ENCODE peak calls at places on chromosome 13, in ten cellular contexts. R is AG04450, W is endothelial cell of umbilical vein, T is bronchial epithelial cell, F is AG10803, B is SK-N-SH, K is Panc1, J is left ventricle myocardium inferior, H is mucosa of descending colon, O is breast epithelium. X is an unnamed sample.

GRCh38 chr13:25227690-25228089 is 55.6 kb upstream of the AMER2 start:
- DNase-seq in W (no peak), J (no peak), B (no peak), H (no peak), F (no peak), T (no peak), K (no peak), O (no peak), R (no peak), X (no peak)

GRCh38 chr13:81916471-81916870 is 1575.5 kb upstream of the SPRY2 start:
- DNase-seq in F (no peak), O (no peak), W (no peak), R (no peak), H (no peak), T (no peak), K (no peak), J (no peak), B (no peak), X (no peak)

GRCh38 chr13:62512194-62513141 is 1096.8 kb upstream of the PCDH20 start:
- DNase-seq in F (peak), O (no peak), H (no peak), J (no peak), B (peak), K (peak), W (peak), T (peak), R (peak), X (no peak)

GRCh38 chr13:20297181-20297580 is 65.1 kb upstream of the GJB6 start:
- DNase-seq in T (peak), W (no peak), J (no peak), R (no peak), H (no peak), K (no peak), O (no peak), B (no peak), F (no peak), X (no peak)

GRCh38 chr13:51541037-51541436 is 43.2 kb upstream of the WDFY2 start:
- DNase-seq in B (no peak), J (no peak), T (no peak), K (no peak), H (no peak), W (no peak), R (no peak), F (no peak), O (no peak), X (no peak)

GRCh38 chr13:100673831-100674362 is 698 bp downstream of the TMTC4 start:
- DNase-seq in F (peak), R (peak), T (peak), B (no peak), J (peak), W (peak), O (no peak), H (peak), K (no peak), X (no peak)

GRCh38 chr13:50129923-50130685 is 114.9 kb downstream of the KCNRG start:
- DNase-seq in O (no peak), W (no peak), H (peak), T (no peak), R (no peak), J (peak), K (no peak), B (peak), F (peak), X (no peak)

GRCh38 chr13:49759503-49759902 is 33.0 kb downstream of the KPNA3 start:
- DNase-seq in H (no peak), T (no peak), R (no peak), K (no peak), J (no peak), B (no peak), O (no peak), W (no peak), F (peak), X (no peak)

GRCh38 chr13:24264976-24265375 is 44.4 kb upstream of the C1QTNF9 start:
- DNase-seq in B (no peak), T (peak), J (no peak), K (no peak), F (no peak), R (no peak), O (no peak), H (peak), W (no peak), X (no peak)

GRCh38 chr13:87274209-87274819 is 396.9 kb upstream of the SLITRK5 start:
- DNase-seq in F (peak), K (no peak), H (no peak), O (no peak), B (peak), T (peak), J (no peak), W (no peak), R (peak), X (no peak)

GRCh38 chr13:80654638-80655249 is 313.8 kb upstream of the SPRY2 start:
- DNase-seq in R (no peak), W (no peak), F (no peak), J (no peak), K (no peak), T (no peak), H (no peak), B (no peak), O (no peak), X (no peak)

GRCh38 chr13:23681253-23681652 is 111.0 kb downstream of the TNFRSF19 start:
- DNase-seq in T (peak), B (no peak), K (no peak), W (no peak), R (no peak), J (no peak), F (peak), H (no peak), O (no peak), X (no peak)

GRCh38 chr13:38262211-38262610 is 87.4 kb upstream of the UFM1 start:
- DNase-seq in J (no peak), F (peak), O (no peak), B (no peak), H (no peak), R (no peak), K (no peak), T (no peak), W (no peak), X (no peak)

GRCh38 chr13:76871332-76871945 is 14.8 kb downstream of the KCTD12 start:
- DNase-seq in B (no peak), J (no peak), R (no peak), F (no peak), K (no peak), W (no peak), O (no peak), T (no peak), H (no peak), X (no peak)

GRCh38 chr13:45441633-45442032 is 23.1 kb upstream of the COG3 start:
- DNase-seq in K (no peak), O (no peak), R (no peak), B (no peak), F (peak), H (no peak), T (peak), J (no peak), W (peak), X (peak)

GRCh38 chr13:73429691-73430090 is 370.9 kb downstream of the KLF5 start:
- DNase-seq in O (no peak), K (no peak), T (peak), F (no peak), B (no peak), R (no peak), J (no peak), H (no peak), W (no peak), X (no peak)

GRCh38 chr13:106326751-106327150 is 208.7 kb downstream of the EFNB2 start:
- DNase-seq in K (no peak), T (no peak), W (no peak), B (no peak), O (no peak), F (no peak), H (no peak), J (no peak), R (no peak), X (no peak)

GRCh38 chr13:102774210-102774560 is 599 bp upstream of the TEX30 start:
- DNase-seq in K (no peak), W (no peak), O (no peak), F (no peak), T (no peak), B (no peak), R (no peak), J (no peak), H (no peak), X (no peak)

GRCh38 chr13:24746618-24747247 is 17.2 kb upstream of the RNF17 start:
- DNase-seq in B (no peak), J (no peak), H (no peak), O (no peak), W (no peak), T (no peak), F (no peak), R (no peak), K (no peak), X (no peak)

GRCh38 chr13:21221268-21221667 is 44.8 kb downstream of the MRPL57 start:
- DNase-seq in K (no peak), B (no peak), T (no peak), R (no peak), F (no peak), W (no peak), J (no peak), O (no peak), H (no peak), X (no peak)

GRCh38 chr13:69418319-69418718 is 689.3 kb upstream of the ATXN8OS start:
- DNase-seq in K (no peak), R (no peak), W (no peak), H (no peak), O (no peak), T (no peak), B (no peak), F (no peak), J (no peak), X (no peak)

GRCh38 chr13:48828962-48829405 is 146.7 kb upstream of the FNDC3A start:
- DNase-seq in B (peak), F (no peak), W (no peak), K (no peak), T (peak), H (no peak), O (no peak), J (no peak), R (no peak), X (no peak)

GRCh38 chr13:90867336-90867683 is 480.2 kb upstream of the MIR17HG start:
- DNase-seq in K (peak), W (peak), B (peak), J (peak), H (peak), T (peak), O (peak), R (peak), F (peak), X (no peak)

GRCh38 chr13:28719656-28720055 is 886 bp upstream of the SLC46A3 start:
- DNase-seq in K (no peak), W (no peak), O (no peak), T (peak), R (no peak), H (no peak), J (no peak), F (peak), B (no peak), X (no peak)

GRCh38 chr13:92602560-92602959 is 624.0 kb upstream of the GPC6 start:
- DNase-seq in K (no peak), H (no peak), W (no peak), R (no peak), O (no peak), B (no peak), T (peak), J (no peak), F (no peak), X (no peak)

GRCh38 chr13:22933571-22934181 is 247.1 kb upstream of the SGCG start:
- DNase-seq in W (no peak), K (no peak), O (no peak), B (no peak), T (no peak), H (no peak), J (no peak), F (no peak), R (no peak), X (no peak)

GRCh38 chr13:21256351-21256761 is 79.9 kb downstream of the MRPL57 start:
- DNase-seq in K (no peak), B (no peak), R (no peak), H (no peak), W (no peak), T (no peak), F (no peak), J (no peak), O (no peak), X (no peak)

GRCh38 chr13:76992548-76993001 is 694 bp downstream of the CLN5 start:
- DNase-seq in W (peak), H (peak), T (peak), K (no peak), J (no peak), B (peak), R (no peak), O (peak), F (peak), X (no peak)

GRCh38 chr13:43544011-43544410 is 242.8 kb downstream of the ENOX1 start:
- DNase-seq in K (no peak), T (peak), B (no peak), W (no peak), O (no peak), R (no peak), H (no peak), F (no peak), J (no peak), X (no peak)

GRCh38 chr13:100881291-100881864 is 206.8 kb upstream of the TMTC4 start:
- DNase-seq in F (peak), O (no peak), K (no peak), T (no peak), J (no peak), H (no peak), R (no peak), W (no peak), B (peak), X (no peak)

GRCh38 chr13:113137656-113138292 is 15.2 kb downstream of the F10 start:
- DNase-seq in H (no peak), J (no peak), F (no peak), W (no peak), B (no peak), T (no peak), R (no peak), O (no peak), K (no peak), X (peak)
- H3K4me3 ChIP-seq in H (no peak), J (no peak), F (no peak), W (no peak), B (no peak), T (no peak), R (no peak), O (no peak), K (no peak), X (no peak)

DNA sequence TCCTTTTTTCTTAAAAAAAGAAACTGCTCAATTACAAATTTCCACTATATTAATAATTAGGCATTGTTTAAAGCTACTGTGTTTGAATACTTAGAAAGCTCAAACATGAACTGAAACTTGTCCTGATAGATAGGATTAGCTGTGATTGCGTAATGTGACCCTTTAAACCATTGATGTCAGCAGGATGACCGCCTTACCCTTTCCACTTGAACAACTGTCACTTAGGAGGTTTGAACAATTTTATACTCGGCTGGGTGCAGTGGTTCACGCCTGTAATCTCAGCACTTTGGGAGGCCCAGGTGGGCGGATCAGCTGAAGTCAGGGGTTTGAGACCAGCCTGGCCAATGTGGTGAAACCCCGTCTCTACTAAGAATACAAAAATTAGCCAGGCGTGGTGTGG is 2.9 kb downstream of the LAMP1 start:
- DNase-seq in O (no peak), H (no peak), B (no peak), J (no peak), R (no peak), W (no peak), F (no peak), T (no peak), K (no peak), X (no peak)
- H3K4me3 ChIP-seq in O (no peak), H (no peak), B (no peak), J (no peak), R (no peak), W (no peak), F (no peak), T (no peak), K (no peak), X (no peak)

GRCh38 chr13:27131202-27131623 is 40.4 kb downstream of the USP12 start:
- DNase-seq in R (no peak), H (no peak), W (peak), O (no peak), F (no peak), B (no peak), K (peak), T (peak), J (no peak), X (no peak)

GRCh38 chr13:27133889-27134288 is 37.7 kb downstream of the USP12 start:
- DNase-seq in R (no peak), B (no peak), H (no peak), T (no peak), F (no peak), W (no peak), O (no peak), K (no peak), J (no peak), X (no peak)

GRCh38 chr13:27131906-27132305 is 39.7 kb downstream of the USP12 start:
- DNase-seq in B (no peak), W (peak), O (no peak), J (no peak), T (peak), H (no peak), F (no peak), R (no peak), K (no peak), X (no peak)

GRCh38 chr13:27130223-27131015 is 41.2 kb downstream of the USP12 start:
- DNase-seq in J (no peak), B (no peak), O (no peak), R (no peak), W (no peak), K (no peak), H (no peak), T (peak), F (peak), X (no peak)

DNA sequence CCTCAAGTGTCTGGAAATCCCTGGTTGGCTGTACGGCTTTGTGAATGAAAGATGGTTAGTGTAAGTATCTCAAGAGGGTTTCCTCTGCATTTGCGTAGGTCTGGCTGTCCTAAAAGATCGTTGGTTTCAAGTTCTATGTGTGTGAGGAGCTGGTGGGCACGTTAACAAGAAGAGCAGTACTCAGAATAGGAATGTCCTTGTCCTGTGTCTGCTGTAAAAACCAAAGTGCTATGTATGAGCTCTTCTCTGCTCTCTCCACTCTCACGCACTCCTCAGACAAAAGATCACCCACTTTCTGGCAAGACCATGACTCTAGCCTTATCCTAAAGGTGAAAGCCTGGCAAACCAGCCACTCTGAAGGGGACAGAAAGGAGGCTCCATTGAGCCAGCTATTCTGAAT is 39.1 kb downstream of the USP12 start:
- DNase-seq in J (no peak), T (no peak), K (no peak), H (no peak), W (peak), F (no peak), O (no peak), B (no peak), R (no peak), X (no peak)
- H3K4me3 ChIP-seq in J (no peak), T (no peak), K (no peak), H (no peak), W (no peak), F (no peak), O (no peak), B (no peak), R (no peak), X (no peak)

GRCh38 chr13:98648141-98648540 is 71.2 kb upstream of the STK24 start:
- DNase-seq in F (no peak), W (no peak), R (no peak), B (no peak), H (no peak), O (no peak), T (no peak), K (no peak), J (no peak), X (no peak)

GRCh38 chr13:98650376-98651107 is 73.6 kb upstream of the STK24 start:
- DNase-seq in F (no peak), B (no peak), O (peak), T (peak), K (no peak), H (peak), W (no peak), R (no peak), J (no peak), X (no peak)

GRCh38 chr13:98648676-98649075 is 71.8 kb upstream of the STK24 start:
- DNase-seq in B (no peak), K (no peak), R (no peak), W (no peak), H (no peak), J (no peak), T (no peak), O (no peak), F (no peak), X (no peak)

GRCh38 chr13:98649861-98650260 is 73.0 kb upstream of the STK24 start:
- DNase-seq in F (no peak), J (no peak), K (no peak), H (no peak), T (no peak), R (no peak), B (no peak), O (no peak), W (no peak), X (no peak)

DNA sequence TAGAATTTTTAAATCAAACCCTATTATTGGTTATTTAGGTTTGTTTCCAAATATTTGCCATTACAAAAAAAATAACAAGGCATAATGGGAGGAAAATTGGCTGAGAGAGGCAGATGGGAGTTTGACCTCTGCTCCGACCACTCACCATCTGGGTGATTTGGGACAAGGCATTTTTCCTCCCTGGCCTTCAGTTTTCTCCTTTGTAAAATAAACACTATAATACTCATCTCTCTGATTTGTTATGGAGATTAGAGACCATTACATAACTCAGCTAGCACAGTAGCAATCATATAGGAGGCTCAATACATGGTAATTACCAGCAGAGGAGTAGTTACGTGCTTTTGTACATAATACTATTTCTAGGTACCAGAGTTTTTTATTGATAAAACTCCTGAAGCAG is 70.2 kb upstream of the STK24 start:
- DNase-seq in J (no peak), B (no peak), R (no peak), W (no peak), K (no peak), H (no peak), T (no peak), F (no peak), O (no peak), X (no peak)
- H3K4me3 ChIP-seq in J (no peak), B (no peak), R (no peak), W (no peak), K (no peak), H (no peak), T (no peak), F (no peak), O (no peak), X (no peak)

DNA sequence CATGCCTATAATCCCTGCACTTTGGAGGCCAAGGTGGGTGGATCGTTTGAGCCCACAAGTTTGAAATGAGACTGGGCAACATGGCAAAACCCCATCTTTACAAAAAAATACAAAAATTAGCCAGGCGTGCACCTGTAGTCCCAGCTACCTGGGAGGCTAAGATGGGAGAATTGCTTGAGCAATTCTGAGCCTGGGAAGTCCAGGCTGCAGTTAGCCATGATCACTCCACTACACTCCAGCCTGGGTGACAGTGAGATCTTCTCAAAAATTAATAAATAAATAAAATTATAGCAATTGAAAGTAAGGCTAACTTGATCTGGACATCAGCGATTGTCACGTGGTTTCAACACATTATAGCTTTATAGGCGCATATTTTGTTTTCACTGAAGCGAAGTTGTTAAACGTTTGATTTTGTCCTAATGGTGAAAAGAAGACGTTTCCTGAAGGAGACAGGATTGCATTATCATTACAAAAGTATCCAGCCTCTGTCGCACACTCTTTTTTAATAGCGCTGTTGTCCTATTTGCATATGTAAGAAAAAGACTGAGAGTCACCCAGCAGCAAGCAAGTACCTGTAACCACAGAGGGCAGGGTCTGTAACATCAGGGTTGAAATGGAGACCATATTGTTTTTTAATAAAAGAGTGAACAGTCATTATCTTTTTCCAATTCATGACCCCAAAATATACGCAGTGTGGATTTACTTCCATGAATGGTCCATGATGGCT is 335.7 kb downstream of the DCT start:
- DNase-seq in K (no peak), T (no peak), R (no peak), F (no peak), W (no peak), O (no peak), B (no peak), J (no peak), H (no peak), X (no peak)
- H3K4me3 ChIP-seq in K (no peak), T (no peak), R (no peak), F (no peak), W (no peak), O (no peak), B (no peak), J (no peak), H (no peak), X (no peak)

GRCh38 chr13:40126301-40127085 is 471.0 kb downstream of the COG6 start:
- DNase-seq in T (peak), W (no peak), B (no peak), O (no peak), R (no peak), J (no peak), K (no peak), H (no peak), F (no peak), X (no peak)
- H3K4me3 ChIP-seq in T (no peak), W (no peak), B (no peak), O (no peak), R (no peak), J (no peak), K (no peak), H (no peak), F (no peak), X (no peak)

X was measured in ascending aorta.